ENCODE peak calls at places on chromosomes 5 and 9, in five cellular contexts. H is adipocyte, N is GM12865, F is BJ, P is fibroblast of lung. R is an unnamed sample.

GRCh38 chr5:134543820-134544692 is 18.6 kb downstream of the JADE2 start:
- DNase-seq in N (peak), P (no peak), F (no peak), H (no peak), R (peak)

GRCh38 chr9:130741831-130742449 is 48.4 kb downstream of the EXOSC2 start:
- DNase-seq in H (no peak), P (peak), N (no peak), F (peak), R (no peak)

GRCh38 chr5:126044111-126044668 is 379.0 kb upstream of the GRAMD2B start:
- DNase-seq in F (peak), N (no peak), H (peak), P (peak), R (peak)

GRCh38 chr5:129460121-129460950 is at the start of gene ADAMTS19:
- DNase-seq in H (peak), P (peak), N (no peak), F (no peak), R (no peak)

GRCh38 chr9:98365227-98365669 is 109.8 kb upstream of the TBC1D2 start:
- DNase-seq in N (peak), P (peak), F (no peak), H (peak), R (peak)

GRCh38 chr9:37218800-37219425 is 98.5 kb downstream of the ZCCHC7 start:
- DNase-seq in F (no peak), N (no peak), H (no peak), P (peak), R (no peak)

GRCh38 chr5:179178016-179178575 is 117.9 kb downstream of the ZNF354C start:
- DNase-seq in F (no peak), N (no peak), P (no peak), H (no peak), R (no peak)

GRCh38 chr5:138032028-138032571 is 779 bp downstream of the FAM13B start:
- DNase-seq in P (peak), N (peak), F (no peak), H (peak), R (no peak)

GRCh38 chr5:178271231-178271630 is 38.6 kb upstream of the PHYKPL start:
- DNase-seq in N (no peak), F (no peak), P (no peak), H (no peak), R (no peak)

GRCh38 chr9:4303002-4303401 is 3.1 kb upstream of the GLIS3 start:
- DNase-seq in F (no peak), H (peak), P (peak), N (no peak), R (no peak)

GRCh38 chr9:76866689-76867088 is 39.2 kb downstream of the PRUNE2 start:
- DNase-seq in F (peak), N (no peak), P (peak), H (peak), R (no peak)

GRCh38 chr9:120974921-120975320 is 48.3 kb upstream of the TRAF1 start:
- DNase-seq in H (no peak), N (no peak), P (no peak), F (no peak), R (peak)

GRCh38 chr9:133359420-133360175 is 3.2 kb downstream of the SURF2 start:
- DNase-seq in N (no peak), F (no peak), H (no peak), P (no peak), R (no peak)

GRCh38 chr9:98506422-98507054 is 202.2 kb downstream of the GABBR2 start:
- DNase-seq in N (no peak), P (no peak), F (no peak), H (no peak), R (no peak)

GRCh38 chr5:110840347-110840960 is 101.6 kb downstream of the SLC25A46 start:
- DNase-seq in N (no peak), P (no peak), H (no peak), F (no peak), R (no peak)

GRCh38 chr9:86946712-86947145 is 577 bp downstream of the GAS1 start:
- DNase-seq in F (no peak), N (peak), P (peak), H (peak), R (peak)

GRCh38 chr9:15087031-15087417 is 176.8 kb upstream of the FREM1 start:
- DNase-seq in H (peak), P (peak), N (no peak), F (peak), R (no peak)

GRCh38 chr5:170278611-170279500 is 18.7 kb downstream of the LCP2 start:
- DNase-seq in F (no peak), N (peak), P (no peak), H (no peak), R (peak)

GRCh38 chr5:14818931-14819790 is 52.4 kb downstream of the ANKH start:
- DNase-seq in H (no peak), P (no peak), N (peak), F (no peak), R (no peak)

GRCh38 chr5:136058972-136059354 is 30.2 kb downstream of the TGFBI start:
- DNase-seq in H (no peak), P (no peak), N (no peak), F (no peak), R (no peak)

GRCh38 chr9:36392489-36392888 is 7.6 kb downstream of the RNF38 start:
- DNase-seq in N (no peak), F (no peak), H (no peak), P (peak), R (no peak)

GRCh38 chr9:130140701-130141100 is 31.5 kb upstream of the NCS1 start:
- DNase-seq in N (no peak), H (no peak), P (no peak), F (no peak), R (no peak)

GRCh38 chr5:81315830-81316229 is 14.4 kb downstream of the ZCCHC9 start:
- DNase-seq in H (no peak), F (no peak), N (no peak), P (no peak), R (no peak)

GRCh38 chr5:143219696-143220095 is 183.8 kb downstream of the NR3C1 start:
- DNase-seq in P (no peak), F (no peak), N (no peak), H (no peak), R (no peak)

GRCh38 chr5:7493622-7494021 is 97.7 kb downstream of the ADCY2 start:
- DNase-seq in P (no peak), F (no peak), H (no peak), N (no peak), R (no peak)

GRCh38 chr9:116750543-116750942 is 63.4 kb downstream of the TRIM32 start:
- DNase-seq in P (no peak), N (no peak), H (no peak), F (no peak), R (no peak)

GRCh38 chr5:83124593-83124992 is 47.2 kb downstream of the XRCC4 start:
- DNase-seq in P (no peak), F (no peak), N (no peak), H (no peak), R (no peak)

GRCh38 chr5:83927140-83927733 is 206.6 kb upstream of the HAPLN1 start:
- DNase-seq in H (peak), P (peak), F (no peak), N (peak), R (peak)

GRCh38 chr9:128556915-128557634 is 4.7 kb downstream of the SPTAN1 start:
- DNase-seq in N (no peak), F (no peak), P (no peak), H (no peak), R (no peak)

GRCh38 chr5:147065071-147065470 is 169.8 kb upstream of the STK32A start:
- DNase-seq in F (no peak), P (no peak), H (no peak), N (peak), R (no peak)

GRCh38 chr9:19551124-19551929 is 142.5 kb downstream of the ACER2 start:
- DNase-seq in F (no peak), N (peak), H (no peak), P (peak), R (no peak)

GRCh38 chr5:172336666-172337310 is 53.2 kb upstream of the UBTD2 start:
- DNase-seq in H (no peak), P (no peak), F (no peak), N (no peak), R (no peak)

GRCh38 chr5:110258460-110258859 is 468.0 kb downstream of the TMEM232 start:
- DNase-seq in P (peak), F (no peak), N (no peak), H (peak), R (no peak)

GRCh38 chr9:108053555-108054061 is 564.0 kb upstream of the KLF4 start:
- DNase-seq in F (no peak), P (peak), H (peak), N (no peak), R (no peak)

GRCh38 chr5:132506094-132506692 is 15.6 kb upstream of the IRF1 start:
- DNase-seq in N (peak), F (peak), H (peak), P (peak), R (no peak)

GRCh38 chr9:106207298-106207697 is 513.0 kb downstream of the TMEM38B start:
- DNase-seq in F (no peak), P (no peak), N (no peak), H (no peak), R (no peak)

GRCh38 chr9:99385814-99386279 is 163.8 kb downstream of the SEC61B start:
- DNase-seq in F (peak), N (no peak), H (peak), P (peak), R (no peak)

GRCh38 chr5:54807421-54807820 is 178.0 kb downstream of the ESM1 start:
- DNase-seq in H (peak), F (no peak), P (peak), N (no peak), R (no peak)

GRCh38 chr5:140631063-140631462 is 1.9 kb downstream of the CD14 start:
- DNase-seq in F (no peak), P (no peak), N (no peak), H (no peak), R (no peak)

GRCh38 chr5:140632366-140633080 is 452 bp downstream of the CD14 start:
- DNase-seq in N (peak), P (peak), H (peak), F (no peak), R (no peak)

GRCh38 chr5:140631831-140632365 is 1.1 kb downstream of the CD14 start:
- DNase-seq in N (no peak), F (no peak), P (no peak), H (no peak), R (no peak)

GRCh38 chr5:140634103-140634502 is 1.1 kb upstream of the CD14 start:
- DNase-seq in F (no peak), N (no peak), H (no peak), P (no peak), R (no peak)

GRCh38 chr5:140633081-140633471 is at the start of gene CD14:
- DNase-seq in H (peak), P (peak), F (no peak), N (no peak), R (no peak)
- H3K4me3 ChIP-seq in H (peak), P (peak), F (peak), N (peak), R (no peak)

GRCh38 chr5:175383350-175383749 is 60.6 kb downstream of the DRD1 start:
- DNase-seq in N (no peak), F (no peak), P (no peak), H (no peak), R (peak)

GRCh38 chr5:175379867-175380266 is 64.1 kb downstream of the DRD1 start:
- DNase-seq in F (no peak), N (no peak), P (no peak), H (no peak), R (no peak)

GRCh38 chr5:175380701-175381100 is 63.3 kb downstream of the DRD1 start:
- DNase-seq in P (no peak), N (no peak), F (no peak), H (no peak), R (no peak)

GRCh38 chr5:175381116-175381515 is 62.9 kb downstream of the DRD1 start:
- DNase-seq in F (no peak), H (no peak), P (no peak), N (no peak), R (no peak)

DNA sequence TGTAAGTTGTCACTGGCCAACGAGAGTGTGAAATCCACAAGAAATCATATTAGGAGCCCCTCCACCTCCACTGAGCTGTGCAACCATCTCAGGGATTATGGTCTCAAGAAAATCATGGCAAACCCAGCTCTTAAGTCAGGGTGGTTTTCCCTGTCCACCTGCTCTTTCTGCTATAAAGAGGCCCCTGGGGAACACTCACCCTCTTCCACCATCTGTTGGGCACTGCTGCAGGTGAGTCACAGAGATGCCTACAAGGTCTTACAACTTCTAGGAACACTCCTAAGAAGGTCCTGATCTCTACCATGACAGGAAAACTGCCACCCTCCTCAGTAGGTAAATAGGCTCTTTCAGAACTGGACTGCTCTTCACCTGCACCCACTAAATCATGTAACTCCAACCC is 61.8 kb downstream of the DRD1 start:
- DNase-seq in P (no peak), H (no peak), N (no peak), F (no peak), R (no peak)
- H3K4me3 ChIP-seq in P (no peak), H (no peak), N (no peak), F (no peak), R (no peak)

GRCh38 chr5:59800375-59800893 is 93.1 kb downstream of the PDE4D start:
- DNase-seq in N (no peak), H (no peak), F (no peak), P (no peak), R (no peak)

GRCh38 chr5:59799668-59800374 is 93.7 kb downstream of the PDE4D start:
- DNase-seq in N (peak), H (peak), F (no peak), P (peak), R (peak)

GRCh38 chr5:59795141-59795540 is 98.4 kb downstream of the PDE4D start:
- DNase-seq in H (no peak), P (no peak), F (no peak), N (no peak), R (no peak)

DNA sequence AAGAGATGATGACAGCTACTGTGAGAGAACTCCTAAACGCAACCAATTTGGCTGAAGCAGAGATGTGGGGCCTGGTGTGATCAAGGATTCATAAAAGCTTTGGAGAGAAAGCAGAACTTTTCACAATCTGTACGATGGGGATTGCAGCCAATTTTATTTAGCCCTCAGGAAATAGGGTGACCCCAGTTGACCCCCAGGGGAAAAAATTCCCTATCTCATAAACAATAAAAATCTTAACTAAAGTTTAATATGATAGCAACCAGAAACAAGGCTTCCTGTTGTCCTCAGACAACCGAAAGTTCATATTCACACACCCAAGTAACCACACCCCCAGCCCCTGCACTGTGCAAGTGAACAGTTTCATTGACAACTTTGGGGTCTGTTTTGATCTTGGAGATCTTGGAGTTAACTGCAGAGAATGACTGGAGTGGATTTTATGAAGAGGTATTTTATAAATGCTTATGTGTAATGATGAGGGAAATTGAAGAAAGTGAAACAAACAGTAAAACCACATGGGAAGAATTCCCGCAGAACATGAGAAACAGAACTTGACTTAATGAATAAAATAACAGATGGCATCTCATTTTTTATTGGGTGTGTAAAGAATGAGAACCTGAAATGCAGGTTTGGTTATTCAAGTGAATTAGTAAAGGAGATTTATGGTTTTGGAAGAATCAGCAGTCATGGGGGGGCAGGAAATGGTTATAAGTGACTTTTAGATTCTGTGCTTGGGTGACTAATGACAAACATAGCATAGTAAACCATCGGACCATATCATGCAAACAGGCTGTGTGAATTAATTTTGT is 94.5 kb downstream of the PDE4D start:
- DNase-seq in N (peak), H (peak), F (no peak), P (peak), R (no peak)
- H3K4me3 ChIP-seq in N (peak), H (peak), F (no peak), P (no peak), R (no peak)

DNA sequence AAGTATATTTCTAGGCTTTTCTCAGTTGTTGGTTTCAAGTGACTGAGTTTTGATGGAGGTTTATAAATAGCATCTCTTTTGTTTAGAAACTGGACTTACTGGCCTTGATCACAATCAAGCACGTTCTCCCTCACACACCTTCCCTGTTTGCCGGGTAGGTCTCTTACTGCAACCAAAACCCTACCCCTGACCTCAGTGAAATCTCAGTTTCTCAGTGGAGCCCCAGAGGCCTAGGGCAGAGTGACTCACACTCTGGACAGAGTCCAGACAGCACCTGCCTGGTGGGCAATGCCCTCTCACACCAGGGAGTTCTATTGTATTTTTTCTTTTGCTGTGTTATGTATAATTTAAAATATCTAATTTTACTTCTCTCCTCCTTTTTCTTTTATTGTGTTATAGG is 48.4 kb upstream of the EPB41L4B start:
- DNase-seq in H (no peak), F (no peak), N (peak), P (no peak), R (no peak)
- H3K4me3 ChIP-seq in H (no peak), F (no peak), N (no peak), P (no peak), R (no peak)